ENCODE peak calls at places on chromosome 2, in five cellular contexts. K, M, V, X and S are unnamed samples.
A peak's percentile ranks its signal among the peaks of the same experiment; 100 is the strongest.

GRCh38 chr2:68280316-68280715 is 28.0 kb upstream of the PPP3R1 start:
- DNase-seq in K (no peak), M (no peak), V (no peak), X (no peak), S (no peak)

GRCh38 chr2:128198666-128199065 is 107.7 kb downstream of the UGGT1 start:
- DNase-seq in K (no peak), M (no peak), V (no peak), X (no peak), S (no peak)

GRCh38 chr2:12764075-12764722 is 47.5 kb downstream of the TRIB2 start:
- DNase-seq in K (peak; percentile 71), M (peak; percentile 81), V (peak; percentile 39), X (no peak), S (no peak)

GRCh38 chr2:194087569-194087968 is 1569.5 kb upstream of the SLC39A10 start:
- DNase-seq in K (peak; percentile 39), M (no peak), V (peak; percentile 64), X (no peak), S (no peak)

GRCh38 chr2:28747714-28748113 is 3.9 kb upstream of the PPP1CB start:
- DNase-seq in K (no peak), M (no peak), V (no peak), X (no peak), S (no peak)

GRCh38 chr2:43284967-43285366 is 58.6 kb upstream of the ZFP36L2 start:
- DNase-seq in K (no peak), M (no peak), V (no peak), X (no peak), S (no peak)

GRCh38 chr2:85540131-85540587 is 1.2 kb downstream of the MAT2A start:
- DNase-seq in K (peak; percentile 44), M (peak; percentile 30), V (peak; percentile 34), X (no peak), S (no peak)

GRCh38 chr2:186569906-186570305 is 19.9 kb upstream of the ITGAV start:
- DNase-seq in K (peak; percentile 16), M (no peak), V (no peak), X (no peak), S (no peak)

GRCh38 chr2:198441246-198441645 is 636.9 kb downstream of the PLCL1 start:
- DNase-seq in K (no peak), M (peak; percentile 39), V (no peak), X (no peak), S (no peak)

GRCh38 chr2:81645750-81646301 is 1341.3 kb upstream of the LRRTM1 start:
- DNase-seq in K (no peak), M (no peak), V (no peak), X (no peak), S (no peak)

GRCh38 chr2:196528486-196529223 is 110.9 kb upstream of the CCDC150 start:
- DNase-seq in K (peak; percentile 28), M (peak; percentile 74), V (peak; percentile 28), X (no peak), S (no peak)

GRCh38 chr2:213490087-213490486 is 205.8 kb downstream of the SPAG16 start:
- DNase-seq in K (no peak), M (no peak), V (no peak), X (no peak), S (no peak)

GRCh38 chr2:54404270-54404669 is 51.9 kb upstream of the SPTBN1 start:
- DNase-seq in K (peak; percentile 59), M (peak; percentile 33), V (peak; percentile 75), X (no peak), S (no peak)